ENCODE peak calls at places on chromosomes 12 and 14, in ten cellular contexts. D is heart left ventricle, U is prostate gland, L is breast epithelium, W is uterus, T is transverse colon, X is gastrocnemius medialis, P is H1, H is stomach, Q is ovary. R is an unnamed sample.

GRCh38 chr12:24121911-24122310 is 172.4 kb upstream of the SOX5 start:
- DNase-seq in D (no peak), U (no peak), L (no peak), W (no peak), T (no peak), X (no peak), P (no peak), H (no peak), Q (no peak), R (no peak)

GRCh38 chr12:112803620-112804279 is 12.2 kb downstream of the RPH3A start:
- DNase-seq in D (no peak), U (no peak), L (no peak), W (no peak), T (no peak), X (no peak), P (no peak), H (no peak), Q (no peak), R (no peak)

GRCh38 chr14:34266344-34266743 is 195.7 kb downstream of the SPTSSA start:
- DNase-seq in D (no peak), U (no peak), L (no peak), W (no peak), T (no peak), X (no peak), P (no peak), H (no peak), Q (no peak), R (no peak)

GRCh38 chr12:80593766-80594165 is 113.7 kb upstream of the MYF6 start:
- DNase-seq in D (no peak), U (no peak), L (no peak), W (no peak), T (no peak), X (no peak), P (no peak), H (no peak), Q (no peak), R (no peak)

GRCh38 chr12:168763-169525 is 45.0 kb downstream of the SLC6A12 start:
- DNase-seq in D (no peak), U (no peak), L (no peak), W (no peak), T (no peak), X (no peak), P (no peak), H (no peak), Q (no peak), R (no peak)

GRCh38 chr14:58299665-58300202 is 1.4 kb downstream of the ARID4A start:
- DNase-seq in D (no peak), U (peak; percentile 28), L (no peak), W (no peak), T (no peak), X (no peak), P (no peak), H (no peak), Q (no peak), R (peak; percentile 34)

GRCh38 chr12:45675534-45675933 is 54.0 kb upstream of the ARID2 start:
- DNase-seq in D (no peak), U (no peak), L (no peak), W (no peak), T (no peak), X (no peak), P (no peak), H (no peak), Q (no peak), R (no peak)

GRCh38 chr14:68476212-68476964 is 316.5 kb downstream of the ZFP36L1 start:
- DNase-seq in D (peak; percentile 57), U (no peak), L (no peak), W (peak; percentile 90), T (peak; percentile 35), X (peak; percentile 89), P (no peak), H (no peak), Q (no peak), R (peak; percentile 86)

GRCh38 chr12:13218641-13219040 is 22.1 kb downstream of the EMP1 start:
- DNase-seq in D (no peak), U (no peak), L (no peak), W (no peak), T (no peak), X (no peak), P (no peak), H (no peak), Q (no peak), R (no peak)

GRCh38 chr12:50353869-50354593 is 42.4 kb downstream of the FAM186A start:
- DNase-seq in D (no peak), U (no peak), L (no peak), W (no peak), T (no peak), X (no peak), P (no peak), H (no peak), Q (no peak), R (no peak)

GRCh38 chr14:95359974-95360826 is 40.5 kb upstream of the CLMN start:
- DNase-seq in D (peak; percentile 32), U (no peak), L (no peak), W (no peak), T (no peak), X (no peak), P (no peak), H (peak; percentile 38), Q (no peak), R (no peak)

GRCh38 chr14:104149278-104149595 is 10.8 kb downstream of the KIF26A start:
- DNase-seq in D (no peak), U (no peak), L (no peak), W (no peak), T (no peak), X (no peak), P (no peak), H (no peak), Q (peak; percentile 29), R (no peak)

DNA sequence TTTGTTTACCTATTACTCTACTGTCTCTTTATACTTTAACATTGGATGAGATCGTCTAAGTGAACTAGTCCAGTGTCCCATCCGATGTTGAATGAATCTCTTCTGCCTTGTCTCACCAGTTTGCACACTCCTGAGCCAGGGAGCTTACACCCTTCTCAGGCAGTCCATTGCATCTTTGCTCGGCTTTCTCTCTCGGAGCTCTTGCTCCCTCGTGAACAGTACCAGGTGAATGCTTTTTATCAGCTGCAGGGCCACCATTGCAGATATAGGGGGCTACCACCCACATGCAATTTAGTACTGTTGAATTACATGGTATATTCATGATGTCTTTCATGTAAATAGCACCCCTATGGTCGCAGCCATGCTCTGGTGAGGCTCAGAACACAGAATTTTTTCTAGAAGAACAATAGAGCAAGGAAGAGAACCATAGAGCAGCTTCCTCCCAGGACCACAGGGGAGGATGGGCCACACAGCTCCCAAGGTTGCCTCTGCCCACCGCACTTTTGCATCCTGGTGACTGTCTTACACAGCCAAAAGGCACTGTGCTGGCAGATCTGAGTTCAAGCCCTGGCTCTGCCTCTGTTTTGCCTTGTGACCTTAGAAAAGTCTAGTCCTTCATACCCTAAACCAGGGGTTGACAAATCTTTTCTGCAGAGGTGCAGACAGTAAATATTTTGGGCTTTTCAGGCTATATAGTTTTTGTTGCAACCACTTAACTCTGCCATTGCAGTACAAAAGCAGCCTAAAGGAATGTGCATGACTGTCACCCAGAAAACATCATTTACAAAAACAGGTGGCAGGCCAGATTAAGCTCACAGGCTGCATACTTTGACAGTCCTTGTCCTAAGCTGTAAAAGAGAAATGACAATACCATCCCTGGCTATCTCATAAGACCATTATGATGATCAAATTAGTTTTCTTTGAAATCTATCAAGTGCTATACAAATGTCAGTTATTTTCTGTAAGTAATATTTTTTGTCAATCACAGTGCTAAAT is 35.4 kb downstream of the PLEKHG7 start:
- DNase-seq in D (no peak), U (no peak), L (no peak), W (no peak), T (no peak), X (no peak), P (no peak), H (no peak), Q (no peak), R (no peak)
- H3K4me3 ChIP-seq in D (no peak overlapping the region), U (no peak overlapping the region), L (no peak overlapping the region), W (no peak overlapping the region), T (no peak overlapping the region), X (no peak overlapping the region), P (no peak overlapping the region), H (no peak overlapping the region), Q (no peak overlapping the region), R (no peak overlapping the region)

GRCh38 chr14:59629384-59630158 is 53.0 kb upstream of the CCDC175 start:
- DNase-seq in D (no peak), U (no peak), L (no peak), W (no peak), T (no peak), X (no peak), P (no peak), H (no peak), Q (no peak), R (no peak)

GRCh38 chr14:59632381-59632780 is 55.8 kb upstream of the CCDC175 start:
- DNase-seq in D (no peak), U (peak; percentile 16), L (no peak), W (no peak), T (peak; percentile 30), X (no peak), P (no peak), H (peak; percentile 34), Q (no peak), R (no peak)

GRCh38 chr14:59630281-59630963 is 53.8 kb upstream of the CCDC175 start:
- DNase-seq in D (no peak), U (no peak), L (no peak), W (no peak), T (no peak), X (no peak), P (no peak), H (no peak), Q (no peak), R (no peak)

GRCh38 chr14:59634617-59635016 is 58.0 kb upstream of the CCDC175 start:
- DNase-seq in D (no peak), U (no peak), L (no peak), W (no peak), T (no peak), X (no peak), P (no peak), H (no peak), Q (no peak), R (no peak)

DNA sequence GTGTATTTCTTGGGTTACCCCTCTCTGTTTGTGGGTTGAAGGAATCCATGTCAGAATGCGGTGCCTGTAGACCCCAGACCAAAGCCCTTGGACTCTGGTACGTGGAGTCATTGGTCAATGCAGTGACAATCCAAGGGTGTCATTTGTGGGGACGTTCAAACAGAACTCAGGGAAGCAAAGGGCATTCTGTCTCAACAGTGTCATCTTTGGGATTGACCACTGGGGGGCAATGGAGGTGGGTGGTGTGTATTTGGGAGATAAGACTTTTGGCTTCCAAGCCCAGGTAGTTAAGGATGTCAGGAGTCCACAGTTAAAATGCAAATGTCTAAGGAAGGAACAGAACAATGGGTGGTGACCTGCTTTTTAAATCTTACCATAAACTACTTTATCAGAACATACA is 54.6 kb upstream of the CCDC175 start:
- DNase-seq in D (no peak), U (no peak), L (no peak), W (no peak), T (no peak), X (no peak), P (no peak), H (no peak), Q (no peak), R (no peak)
- TF ChIP-seq CTCF in D (no peak), U (no peak), L (no peak), W (no peak), T (no peak), X (no peak), P (peak; percentile 43), H (no peak), Q (no peak), R (no peak)

GRCh38 chr12:58481811-58482210 is 438.5 kb downstream of the LRIG3 start:
- DNase-seq in D (no peak), U (no peak), L (no peak), W (no peak), T (no peak), X (no peak), P (no peak), H (no peak), Q (no peak), R (no peak)
- TF ChIP-seq POLR2A in D (no peak), U (no peak), L (no peak), W (no peak), T (no peak), X (no peak), P (no peak), H (no peak), Q (no peak), R (no peak)

GRCh38 chr12:65126482-65126881 is 5.4 kb upstream of the WIF1 start:
- DNase-seq in D (no peak), U (no peak), L (no peak), W (no peak), T (no peak), X (no peak), P (no peak), H (no peak), Q (no peak), R (no peak)
- H3K4me3 ChIP-seq in D (no peak overlapping the region), U (no peak overlapping the region), L (no peak overlapping the region), W (no peak overlapping the region), T (no peak overlapping the region), X (no peak overlapping the region), P (no peak overlapping the region), H (no peak overlapping the region), Q (no peak overlapping the region), R (no peak overlapping the region)